ENCODE peak calls at places on chromosomes 7 and 10, in eight cellular contexts. F is iris pigment epithelial cell; V is chondrocyte; X is H4; O is stimulated activated CD4-positive, alpha-beta T cell treated with anti-CD3 and anti-CD28 coated beads, Interleukin-1b, Interleukin-23, amount 100 ng/mL, for 1 hour; G is GM04504; P is Daoy; H is A172. T is an unnamed sample.

GRCh38 chr10:48245977-48246376 is 28.5 kb downstream of the FRMPD2 start:
- DNase-seq in F (no peak), V (no peak), X (no peak), O (no peak), G (no peak), P (no peak), H (no peak), T (no peak)

GRCh38 chr7:23100697-23101096 is 4.9 kb upstream of the KLHL7 start:
- DNase-seq in F (no peak), V (no peak), X (no peak), O (no peak), G (no peak), P (no peak), H (no peak), T (no peak)

GRCh38 chr10:14142631-14143270 is 188.0 kb downstream of the FRMD4A start:
- DNase-seq in F (no peak), V (no peak), X (no peak), O (no peak), G (no peak), P (no peak), H (no peak), T (no peak)

GRCh38 chr7:106774768-106775551 is 90.1 kb upstream of the PIK3CG start:
- DNase-seq in F (peak), V (no peak), X (peak), O (no peak), G (no peak), P (peak), H (peak), T (no peak)

GRCh38 chr10:70846795-70847194 is 31.0 kb downstream of the SGPL1 start:
- DNase-seq in F (peak), V (no peak), X (no peak), O (no peak), G (no peak), P (no peak), H (no peak), T (no peak)

GRCh38 chr10:132478341-132479023 is 59.1 kb upstream of the INPP5A start:
- DNase-seq in F (no peak), V (peak), X (no peak), O (no peak), G (no peak), P (no peak), H (no peak), T (no peak)

GRCh38 chr10:88253120-88253519 is 330.0 kb downstream of the RNLS start:
- DNase-seq in F (no peak), V (no peak), X (no peak), O (no peak), G (no peak), P (no peak), H (no peak), T (no peak)

GRCh38 chr7:52634996-52635395 is 400.4 kb upstream of the POM121L12 start:
- DNase-seq in F (peak), V (no peak), X (no peak), O (no peak), G (no peak), P (no peak), H (no peak), T (peak)

GRCh38 chr10:50740351-50740688 is 584 bp downstream of the ASAH2B start:
- DNase-seq in F (peak), V (no peak), X (peak), O (no peak), G (peak), P (peak), H (peak), T (peak)

GRCh38 chr10:6669269-6669859 is 89.3 kb upstream of the PRKCQ start:
- DNase-seq in F (peak), V (no peak), X (peak), O (no peak), G (peak), P (peak), H (peak), T (peak)